ENCODE peak calls at places on chromosomes 5 and 9, in five cellular contexts. Q, X, L, K and S are unnamed samples.

GRCh38 chr9:1604942-1605560 is 410.1 kb upstream of the SMARCA2 start:
- DNase-seq in X (peak), L (peak), K (no peak), Q (peak), S (no peak)

GRCh38 chr5:143569213-143569663 is 165.8 kb upstream of the NR3C1 start:
- DNase-seq in X (peak), K (no peak), Q (peak), L (peak), S (peak)

GRCh38 chr5:137822158-137822764 is 45.4 kb upstream of the MYOT start:
- DNase-seq in L (peak), K (no peak), Q (peak), X (peak), S (peak)

GRCh38 chr9:18905033-18905882 is 127.8 kb downstream of the SAXO1 start:
- DNase-seq in L (peak), K (no peak), Q (peak), X (peak), S (peak)

GRCh38 chr5:136057401-136057951 is 28.7 kb downstream of the TGFBI start:
- DNase-seq in K (no peak), Q (no peak), X (peak), L (peak), S (peak)

GRCh38 chr9:82209797-82210470 is 221.4 kb downstream of the SPATA31D1 start:
- DNase-seq in X (no peak), Q (no peak), K (no peak), L (no peak), S (no peak)

GRCh38 chr5:142109356-142110045 is 922 bp downstream of the NDFIP1 start:
- DNase-seq in K (no peak), L (peak), X (peak), Q (peak), S (no peak)

GRCh38 chr9:21964925-21965385 is 29.2 kb downstream of the CDKN2A start:
- DNase-seq in K (peak), L (peak), Q (peak), X (peak), S (peak)

GRCh38 chr5:139287890-139288635 is 5.5 kb upstream of the MATR3 start:
- DNase-seq in L (peak), K (no peak), X (peak), Q (no peak), S (no peak)

GRCh38 chr5:135460246-135461033 is 8.3 kb upstream of the TIFAB start:
- DNase-seq in K (no peak), Q (no peak), L (no peak), X (no peak), S (no peak)

GRCh38 chr9:20494035-20494434 is 128.3 kb downstream of the MLLT3 start:
- DNase-seq in X (no peak), K (no peak), L (no peak), Q (no peak), S (no peak)

GRCh38 chr9:20495133-20495532 is 127.2 kb downstream of the MLLT3 start:
- DNase-seq in K (no peak), Q (no peak), X (no peak), L (no peak), S (no peak)

GRCh38 chr9:20499013-20499412 is 123.3 kb downstream of the MLLT3 start:
- DNase-seq in X (no peak), K (no peak), L (no peak), Q (no peak), S (no peak)

GRCh38 chr9:20492772-20493171 is 129.5 kb downstream of the MLLT3 start:
- DNase-seq in K (no peak), X (no peak), L (no peak), Q (no peak), S (no peak)

DNA sequence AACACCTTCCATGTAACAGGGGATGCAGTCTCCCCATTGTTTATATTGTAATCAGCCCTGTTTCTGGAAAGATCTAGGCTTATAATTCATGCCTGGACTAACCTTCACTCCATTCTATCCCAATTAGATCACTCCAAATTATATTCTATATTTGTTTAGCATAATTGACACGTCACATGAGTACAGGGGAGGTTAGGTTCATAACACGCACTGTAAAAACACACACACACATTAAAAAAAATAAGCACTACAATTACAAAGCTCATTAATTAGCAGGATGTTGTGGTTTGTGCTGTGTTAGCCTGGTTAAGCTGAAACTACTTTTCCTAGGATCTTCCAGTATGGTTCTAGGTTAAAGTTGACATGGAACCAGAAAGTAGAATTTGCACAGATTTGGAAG is 126.0 kb downstream of the MLLT3 start:
- DNase-seq in X (no peak), Q (no peak), K (no peak), L (no peak), S (no peak)
- H3K4me3 ChIP-seq in X (no peak), Q (no peak), K (no peak), L (no peak), S (no peak)

GRCh38 chr9:135505406-135506187 is 5.1 kb downstream of the MRPS2 start:
- DNase-seq in L (no peak), K (no peak), X (no peak), Q (no peak), S (no peak)

GRCh38 chr9:135506327-135507103 is 6.0 kb downstream of the MRPS2 start:
- DNase-seq in X (peak), K (no peak), L (no peak), Q (no peak), S (no peak)

GRCh38 chr9:135503371-135504261 is 3.1 kb downstream of the MRPS2 start:
- DNase-seq in L (no peak), X (no peak), K (no peak), Q (no peak), S (no peak)

GRCh38 chr9:135502873-135503321 is 2.4 kb downstream of the MRPS2 start:
- DNase-seq in Q (no peak), X (no peak), L (no peak), K (no peak), S (no peak)

GRCh38 chr9:135504262-135505229 is 4.1 kb downstream of the MRPS2 start:
- DNase-seq in X (peak), Q (peak), K (peak), L (peak), S (peak)
- TF ChIP-seq CTCF in X (peak), Q (peak), K (peak), L (peak), S (peak)

GRCh38 chr5:31131381-31131811 is 62.1 kb upstream of the CDH6 start:
- DNase-seq in Q (no peak), K (no peak), X (no peak), L (peak), S (peak)

GRCh38 chr5:31130682-31131081 is 62.8 kb upstream of the CDH6 start:
- DNase-seq in L (no peak), Q (no peak), X (no peak), K (no peak), S (no peak)

GRCh38 chr5:31135542-31135941 is 57.9 kb upstream of the CDH6 start:
- DNase-seq in Q (no peak), L (no peak), X (no peak), K (no peak), S (no peak)

GRCh38 chr5:31137676-31138075 is 55.8 kb upstream of the CDH6 start:
- DNase-seq in L (no peak), K (no peak), Q (peak), X (no peak), S (no peak)

DNA sequence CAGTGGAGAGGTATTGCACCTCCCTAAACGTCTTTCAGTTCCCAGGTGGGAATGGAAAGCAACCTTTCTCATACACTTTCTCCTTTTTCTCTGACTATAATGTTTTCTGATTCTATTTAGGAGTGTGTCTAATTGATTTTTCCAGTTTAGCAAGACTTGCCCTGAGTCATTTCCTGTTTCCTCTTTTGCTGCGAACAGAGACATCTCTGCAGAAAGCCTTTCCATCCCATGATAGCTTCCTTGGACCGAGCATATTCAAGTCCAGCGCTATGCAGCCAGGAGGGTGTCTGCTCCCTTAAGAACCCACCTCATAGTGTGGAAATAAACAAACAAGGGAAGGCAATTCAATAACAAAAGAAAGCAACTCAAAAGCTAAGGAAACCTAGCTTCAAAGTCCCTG is 60.0 kb upstream of the CDH6 start:
- DNase-seq in X (peak), K (no peak), Q (peak), L (peak), S (peak)
- H3K4me3 ChIP-seq in X (no peak), K (no peak), Q (no peak), L (no peak), S (no peak)

DNA sequence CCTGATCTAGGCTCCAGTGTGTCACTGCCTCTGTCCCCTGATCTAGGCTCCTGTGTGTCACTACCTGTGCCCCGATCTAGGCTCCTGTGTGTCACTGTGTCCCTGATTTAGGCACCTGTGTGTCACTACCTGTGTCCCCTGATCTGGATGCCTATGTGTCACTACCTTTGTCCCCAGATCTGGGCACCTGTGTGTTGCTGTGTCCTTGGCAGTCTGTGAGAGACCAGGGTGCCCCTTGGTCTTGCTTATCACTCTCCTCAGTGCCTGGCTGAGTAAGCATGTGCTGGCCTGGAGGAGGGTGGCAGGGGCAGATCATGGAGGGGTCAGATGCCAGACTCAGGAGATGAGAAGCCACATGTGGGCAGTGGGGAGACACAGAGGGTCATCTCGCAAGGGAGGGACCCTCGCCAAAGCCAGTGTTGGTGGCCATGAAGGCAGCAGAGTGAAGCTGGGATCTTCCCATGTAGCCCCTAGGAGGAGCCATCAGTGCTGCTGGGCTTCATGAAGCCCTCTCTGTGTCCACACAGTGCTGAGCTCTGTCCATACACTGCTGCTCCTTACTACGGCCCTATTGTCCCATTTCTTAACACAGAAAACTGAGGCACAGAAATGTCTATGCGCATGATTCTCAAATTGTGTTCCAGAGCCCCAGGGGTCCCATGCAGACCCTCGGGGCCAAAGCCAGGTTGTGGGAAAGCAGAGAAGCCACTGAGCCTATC is 15.5 kb downstream of the OLFML2A start:
- DNase-seq in L (no peak), X (no peak), K (no peak), Q (no peak), S (no peak)
- TF ChIP-seq CTCF in L (peak), X (no peak), K (no peak), Q (no peak), S (peak)

DNA sequence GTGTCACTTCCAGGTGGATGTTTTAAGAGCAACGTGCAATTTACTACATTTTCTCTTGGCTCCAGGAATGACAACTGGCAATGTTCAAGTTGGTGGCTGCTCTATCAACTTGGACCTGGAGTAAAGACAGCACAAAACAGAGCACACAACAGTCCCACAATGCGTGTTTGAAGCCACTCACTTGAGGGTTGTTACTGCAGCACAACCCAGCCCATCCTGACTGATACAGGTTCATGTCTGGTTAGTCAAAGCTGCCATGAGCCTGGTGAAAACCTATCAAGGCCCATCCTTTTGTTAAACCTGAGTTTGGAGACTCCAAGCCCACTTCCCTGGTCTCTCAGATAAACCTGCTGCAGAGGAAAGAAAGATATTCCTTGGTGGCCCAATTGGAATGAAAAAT is 81.1 kb upstream of the LARP1 start:
- DNase-seq in Q (no peak), X (no peak), L (no peak), K (no peak), S (no peak)
- H3K4me3 ChIP-seq in Q (no peak), X (no peak), L (no peak), K (no peak), S (no peak)

DNA sequence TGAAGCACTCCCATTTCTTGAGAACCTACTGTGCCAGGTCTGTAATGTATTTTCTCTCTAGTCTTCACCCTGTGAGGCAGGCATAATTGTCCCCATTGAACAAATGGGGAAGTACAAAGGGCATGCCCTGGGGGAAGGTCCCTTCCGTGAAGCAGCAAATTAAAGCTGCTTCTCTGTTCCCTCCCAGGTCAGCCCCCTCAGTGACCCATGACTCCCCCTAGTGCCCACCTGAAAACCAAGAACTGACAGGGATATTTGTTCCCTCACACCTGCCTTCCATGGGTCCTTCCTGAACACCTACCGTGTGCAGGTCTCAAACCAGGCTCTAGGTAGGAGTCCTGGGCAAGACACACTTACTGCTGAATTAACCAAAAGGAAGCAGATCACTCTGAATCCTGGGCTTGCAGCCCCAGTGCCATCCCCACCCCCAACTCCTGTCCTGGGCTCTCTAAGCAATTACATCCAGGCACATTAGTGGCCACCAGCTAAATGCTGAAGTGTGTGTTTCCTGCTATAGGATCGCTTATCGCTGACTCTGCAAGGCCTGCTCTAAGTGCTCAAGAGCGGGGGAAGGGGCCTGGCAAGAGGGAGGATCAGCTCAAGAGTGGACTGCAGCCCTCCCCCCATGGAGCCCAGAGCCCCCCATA is 254.8 kb downstream of the CDK5RAP2 start:
- DNase-seq in K (no peak), X (no peak), Q (no peak), L (no peak), S (no peak)
- TF ChIP-seq CTCF in K (no peak), X (no peak), Q (no peak), L (no peak), S (no peak)

GRCh38 chr5:79237735-79238560 is 2.0 kb downstream of the JMY start:
- DNase-seq in Q (no peak), K (no peak), L (peak), X (no peak), S (peak)

GRCh38 chr5:79243224-79243623 is 7.3 kb downstream of the JMY start:
- DNase-seq in Q (no peak), X (no peak), L (no peak), K (no peak), S (no peak)

GRCh38 chr5:79241535-79241979 is 5.6 kb downstream of the JMY start:
- DNase-seq in X (no peak), K (no peak), L (peak), Q (no peak), S (peak)

GRCh38 chr5:79242242-79243039 is 6.5 kb downstream of the JMY start:
- DNase-seq in K (no peak), L (no peak), X (no peak), Q (no peak), S (no peak)

DNA sequence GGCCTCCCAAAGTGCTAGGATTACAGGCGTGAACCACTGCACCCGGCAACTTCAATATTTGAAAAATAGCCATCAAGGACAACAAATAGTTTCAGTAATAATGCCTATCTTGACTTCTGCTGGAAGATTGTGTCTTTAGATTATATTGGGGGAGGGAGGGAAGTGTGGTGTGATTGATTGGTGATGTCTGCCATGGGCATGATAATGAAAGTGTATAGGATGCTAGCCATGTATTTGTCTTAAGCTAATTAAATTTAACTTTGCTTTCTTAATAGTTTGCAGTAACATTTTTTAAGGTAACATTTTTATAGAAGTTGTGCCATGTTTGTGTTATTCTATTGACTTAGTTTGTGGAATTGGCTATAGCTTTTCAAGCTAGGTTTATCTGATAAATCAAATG is 4.6 kb downstream of the JMY start:
- DNase-seq in X (no peak), K (no peak), Q (no peak), L (no peak), S (no peak)
- H3K4me3 ChIP-seq in X (no peak), K (no peak), Q (no peak), L (no peak), S (no peak)

GRCh38 chr5:171858303-171858702 is 72.7 kb downstream of the SMIM23 start:
- DNase-seq in Q (no peak), L (no peak), X (peak), K (no peak), S (no peak)

GRCh38 chr5:171855265-171855664 is 69.6 kb downstream of the SMIM23 start:
- DNase-seq in Q (no peak), K (no peak), L (no peak), X (no peak), S (no peak)

GRCh38 chr5:171857537-171857936 is 71.9 kb downstream of the SMIM23 start:
- DNase-seq in L (no peak), Q (no peak), X (no peak), K (no peak), S (peak)

GRCh38 chr5:171852255-171852681 is 66.7 kb downstream of the SMIM23 start:
- DNase-seq in Q (no peak), L (no peak), K (no peak), X (no peak), S (no peak)

DNA sequence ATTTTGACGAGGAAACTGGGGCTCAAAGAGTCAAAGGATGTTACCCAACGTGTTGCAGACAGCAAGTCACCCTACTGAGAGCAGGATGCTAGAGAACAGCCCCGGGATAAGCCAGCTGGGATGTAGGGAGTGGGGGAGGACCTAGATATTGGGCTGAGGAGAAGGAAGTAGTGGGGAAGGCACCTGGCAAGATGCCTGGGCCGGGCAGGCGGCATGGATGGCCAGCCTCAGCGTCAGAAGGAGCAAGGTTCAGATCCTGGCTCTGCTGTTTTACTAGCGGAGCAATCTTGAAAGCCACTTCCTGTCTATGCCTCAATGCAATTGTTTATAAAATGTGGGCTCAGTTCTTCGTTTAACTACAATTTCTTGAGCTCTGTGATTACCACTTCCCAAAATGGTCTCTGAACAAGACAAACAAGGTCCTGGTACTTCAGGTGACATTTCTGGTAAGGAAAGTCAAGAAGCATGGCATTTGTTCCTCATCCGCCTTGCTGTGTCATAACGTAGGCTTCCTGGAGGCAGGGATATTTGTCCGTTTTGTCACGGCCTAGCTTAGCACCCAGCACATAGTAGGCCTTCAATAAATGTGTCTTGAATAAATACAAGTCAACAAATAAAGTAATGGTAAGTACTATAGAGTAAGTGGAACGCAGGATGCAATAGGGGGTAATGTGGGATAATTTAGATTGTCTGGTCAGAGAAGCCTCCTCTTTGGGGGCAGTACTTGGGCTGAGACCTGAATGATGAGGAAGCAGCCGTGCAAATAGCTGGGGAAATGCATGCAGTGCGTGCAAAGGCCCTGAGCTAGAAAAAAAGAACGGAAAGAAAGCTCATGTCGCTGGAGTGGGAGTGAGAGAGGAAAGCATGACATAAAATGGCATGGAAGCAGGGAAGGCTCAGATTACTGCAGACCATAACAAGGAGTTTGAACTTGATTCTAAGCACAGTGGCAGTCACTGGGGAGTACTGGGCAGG is 70.5 kb downstream of the SMIM23 start:
- DNase-seq in Q (no peak), L (no peak), K (no peak), X (peak), S (no peak)
- TF ChIP-seq CTCF in Q (no peak), L (no peak), K (no peak), X (no peak), S (no peak)